ENCODE peak calls at places on chromosomes 2 and 18, in four cellular contexts. U is mesendoderm, G is H9, Y is H1. H is an unnamed sample.

GRCh38 chr18:12839526-12840196 is 44.4 kb downstream of the PTPN2 start:
- DNase-seq in Y (no peak), U (no peak), G (no peak), H (no peak)

GRCh38 chr2:71797006-71797810 is 343.8 kb downstream of the DYSF start:
- DNase-seq in U (no peak), G (no peak), Y (no peak), H (no peak)

GRCh38 chr2:218671654-218672566 is at the start of the genes RNF25 and STK36:
- DNase-seq in G (peak; percentile 93), U (peak; percentile 97), Y (peak; percentile 74), H (peak; percentile 90)

GRCh38 chr18:35938158-35938557 is 34.3 kb upstream of the RMP24 start:
- DNase-seq in U (no peak), G (no peak), Y (no peak), H (peak; percentile 41)

GRCh38 chr2:191869781-191870180 is 22.9 kb upstream of the CAVIN2 start:
- DNase-seq in G (no peak), U (no peak), Y (no peak), H (no peak)

GRCh38 chr2:197348721-197349337 is 38.2 kb upstream of the ANKRD44 start:
- DNase-seq in G (no peak), U (no peak), Y (no peak), H (no peak)

GRCh38 chr2:240412211-240412830 is 23.1 kb upstream of the GPC1 start:
- DNase-seq in G (peak; percentile 32), Y (no peak), U (no peak), H (no peak)

GRCh38 chr2:69979902-69980301 is 18.5 kb upstream of the ASPRV1 start:
- DNase-seq in U (no peak), G (no peak), Y (no peak), H (no peak)

GRCh38 chr2:30691948-30692828 is 115.1 kb downstream of the CAPN13 start:
- DNase-seq in Y (no peak), U (peak; percentile 51), G (no peak), H (peak; percentile 37)

GRCh38 chr2:18384242-18384641 is 176.2 kb downstream of the RDH14 start:
- DNase-seq in G (no peak), U (no peak), Y (no peak), H (peak; percentile 25)

GRCh38 chr18:12703714-12704113 is 872 bp downstream of the PSMG2 start:
- DNase-seq in U (peak; percentile 34), G (no peak), Y (no peak), H (peak; percentile 46)

GRCh38 chr2:186129767-186130581 is 356.1 kb upstream of the ZC3H15 start:
- DNase-seq in U (peak; percentile 18), G (no peak), Y (no peak), H (peak; percentile 40)

GRCh38 chr2:205868773-205869333 is 186.6 kb downstream of the NRP2 start:
- DNase-seq in G (no peak), Y (no peak), U (no peak), H (peak; percentile 61)

GRCh38 chr2:130390460-130391057 is 34.7 kb downstream of the PTPN18 start:
- DNase-seq in U (no peak), G (no peak), Y (no peak), H (no peak)

GRCh38 chr2:207337234-207338219 is 171.8 kb upstream of the KLF7 start:
- DNase-seq in G (no peak), U (peak; percentile 44), Y (no peak), H (peak; percentile 63)

GRCh38 chr18:36325846-36326245 is 28.3 kb downstream of the FHOD3 start:
- DNase-seq in Y (no peak), U (no peak), G (no peak), H (no peak)

GRCh38 chr2:240831594-240832204 is 11.7 kb upstream of the KIF1A start:
- DNase-seq in U (no peak), Y (no peak), G (peak; percentile 50), H (no peak)

GRCh38 chr18:46411862-46412690 is 244.9 kb downstream of the LOXHD1 start:
- DNase-seq in Y (no peak), G (peak; percentile 41), U (peak; percentile 84), H (no peak)

GRCh38 chr18:77433076-77433475 is 183.4 kb downstream of the GALR1 start:
- DNase-seq in G (no peak), U (no peak), Y (no peak), H (no peak)

GRCh38 chr18:22340340-22340739 is 77.4 kb downstream of the CTAGE1 start:
- DNase-seq in G (no peak), U (no peak), Y (no peak), H (no peak)

GRCh38 chr2:217396165-217396564 is 536.3 kb upstream of the TNP1 start:
- DNase-seq in U (no peak), Y (no peak), G (no peak), H (peak; percentile 45)

GRCh38 chr2:138275881-138276280 is 225.7 kb upstream of the SPOPL start:
- DNase-seq in Y (no peak), G (no peak), U (no peak), H (peak; percentile 79)

GRCh38 chr2:222572761-222573174 is 83.1 kb downstream of the FARSB start:
- DNase-seq in U (no peak), G (no peak), Y (no peak), H (peak; percentile 62)

GRCh38 chr2:100008960-100009359 is 133.4 kb downstream of the AFF3 start:
- DNase-seq in U (no peak), G (no peak), Y (no peak), H (peak; percentile 76)

GRCh38 chr2:180416553-180417113 is 409.5 kb upstream of the CWC22 start:
- DNase-seq in Y (no peak), G (no peak), U (no peak), H (no peak)

GRCh38 chr2:23286765-23287155 is 98.2 kb upstream of the KLHL29 start:
- DNase-seq in Y (no peak), U (peak; percentile 51), G (no peak), H (peak; percentile 66)

GRCh38 chr2:8259106-8259840 is 422.6 kb upstream of the ID2 start:
- DNase-seq in G (no peak), Y (no peak), U (no peak), H (no peak)

GRCh38 chr2:69241039-69241586 is 145.9 kb downstream of the GFPT1 start:
- DNase-seq in U (no peak), G (no peak), Y (no peak), H (no peak)

GRCh38 chr2:9359463-9359862 is 63.9 kb downstream of the ITGB1BP1 start:
- DNase-seq in G (no peak), Y (no peak), U (no peak), H (no peak)

GRCh38 chr2:138707424-138708074 is 72.6 kb downstream of the NXPH2 start:
- DNase-seq in U (no peak), G (no peak), Y (no peak), H (peak; percentile 90)

GRCh38 chr18:46676162-46676830 is 19.3 kb upstream of the LOXHD1 start:
- DNase-seq in G (no peak), Y (peak; percentile 23), U (no peak), H (no peak)

GRCh38 chr18:56542488-56542887 is 95.9 kb downstream of the TXNL1 start:
- DNase-seq in G (no peak), Y (no peak), U (peak; percentile 6), H (no peak)

GRCh38 chr2:204157684-204158083 is 221.1 kb downstream of the ICOS start:
- DNase-seq in U (no peak), G (no peak), Y (no peak), H (no peak)
- H4K5ac ChIP-seq in U (no peak overlapping the region), G (no peak overlapping the region), Y (no peak overlapping the region), H (no peak overlapping the region)

GRCh38 chr18:79896746-79897145 is 54.7 kb downstream of the SLC66A2 start:
- DNase-seq in G (no peak), Y (no peak), U (no peak), H (peak; percentile 1)
- H4K5ac ChIP-seq in G (no peak overlapping the region), Y (no peak overlapping the region), U (no peak overlapping the region), H (no peak overlapping the region)

GRCh38 chr2:126770466-126770865 is 114.5 kb downstream of the GYPC start:
- DNase-seq in G (no peak), U (no peak), Y (no peak), H (no peak)

GRCh38 chr2:126761981-126762878 is 106.3 kb downstream of the GYPC start:
- DNase-seq in G (no peak), Y (no peak), U (no peak), H (no peak)

GRCh38 chr2:126769118-126769517 is 113.2 kb downstream of the GYPC start:
- DNase-seq in G (peak; percentile 30), U (no peak), Y (no peak), H (no peak)

GRCh38 chr2:126766897-126767296 is 110.9 kb downstream of the GYPC start:
- DNase-seq in G (no peak), Y (no peak), U (no peak), H (no peak)

DNA sequence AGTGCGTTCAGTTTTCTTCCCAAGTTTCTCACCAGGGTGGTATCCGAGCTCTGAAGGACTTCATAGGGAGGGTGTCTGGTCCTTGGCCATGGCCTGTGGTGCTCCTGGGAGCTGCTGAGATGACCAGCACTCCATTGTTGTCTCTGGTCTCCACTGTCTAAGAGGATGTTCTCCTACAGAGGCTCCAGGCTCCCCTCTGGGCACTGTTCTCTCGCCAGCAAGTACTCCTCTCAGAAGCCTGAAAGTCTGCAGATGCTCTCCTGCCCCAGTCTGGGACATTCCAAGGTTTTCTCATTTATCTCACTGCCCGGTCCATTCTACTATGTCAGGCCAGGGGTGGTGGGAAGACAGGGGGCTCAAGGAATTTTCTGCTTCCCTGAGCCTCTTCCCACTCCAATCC is 110.3 kb downstream of the GYPC start:
- DNase-seq in G (no peak), Y (no peak), U (no peak), H (no peak)
- H4K5ac ChIP-seq in G (no peak overlapping the region), Y (no peak overlapping the region), U (no peak overlapping the region), H (no peak overlapping the region)

GRCh38 chr2:105494683-105495425 is 96.0 kb upstream of the FHL2 start:
- DNase-seq in U (peak; percentile 37), Y (no peak), G (no peak), H (no peak)
- H4K5ac ChIP-seq in U (no peak overlapping the region), Y (no peak overlapping the region), G (no peak overlapping the region), H (no peak overlapping the region)

GRCh38 chr2:84704505-84705244 is 176.2 kb downstream of the TRABD2A start:
- DNase-seq in Y (no peak), G (no peak), U (no peak), H (peak; percentile 19)
- H4K5ac ChIP-seq in Y (no peak overlapping the region), G (no peak overlapping the region), U (no peak overlapping the region), H (peak overlapping the region; percentile 49)

DNA sequence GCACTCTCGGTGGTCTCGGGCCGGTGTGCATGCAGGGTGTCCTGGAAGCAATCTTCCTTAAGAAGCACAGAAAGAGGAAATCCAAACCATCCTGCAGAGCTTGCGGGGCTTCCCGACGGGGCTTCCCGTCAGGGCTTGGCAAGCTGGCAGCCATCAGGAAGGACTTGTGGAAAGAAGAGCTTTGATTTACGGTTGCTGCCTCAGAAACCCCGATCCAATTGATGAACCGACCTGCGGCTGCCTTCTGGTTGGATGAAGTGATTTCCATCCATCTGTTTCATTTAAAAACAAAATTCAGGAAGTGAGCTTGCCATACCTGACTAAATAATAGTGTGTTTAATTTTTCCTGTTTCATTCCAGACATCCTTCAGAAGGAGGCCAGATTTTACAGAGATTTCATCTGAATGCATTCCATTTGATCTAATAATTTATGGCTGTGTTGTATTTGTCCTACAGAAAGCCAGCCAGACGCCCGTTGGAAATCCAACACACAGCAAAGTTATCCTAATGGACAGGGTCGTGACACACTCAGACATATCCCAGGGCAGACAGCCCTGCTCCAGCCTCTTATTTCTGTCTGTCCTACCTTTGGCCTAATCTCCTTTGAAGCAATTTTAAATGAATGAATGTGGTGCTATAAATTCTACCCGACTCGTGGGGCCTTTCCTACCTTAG is 141.3 kb downstream of the SEPTIN10 start:
- DNase-seq in Y (no peak), G (no peak), U (no peak), H (no peak)
- H4K5ac ChIP-seq in Y (no peak overlapping the region), G (no peak overlapping the region), U (no peak overlapping the region), H (no peak overlapping the region)

H was measured in IMR-90.